ENCODE peak calls at places on chromosomes 2 and 18, in four cellular contexts. G, N, F and U are unnamed samples.

GRCh38 chr2:44075536-44075935 is 79.7 kb upstream of the LRPPRC start:
- DNase-seq in G (no peak), F (no peak), N (no peak), U (no peak)

GRCh38 chr18:59041819-59042476 is 97.7 kb upstream of the SEC11C start:
- DNase-seq in F (no peak), G (no peak), N (no peak), U (no peak)

GRCh38 chr2:59658906-59659305 is 894.5 kb downstream of the BCL11A start:
- DNase-seq in G (no peak), F (no peak), N (no peak), U (no peak)

GRCh38 chr18:63971320-63972071 is 1.6 kb downstream of the SERPINB8 start:
- DNase-seq in G (no peak), N (no peak), F (no peak), U (no peak)

GRCh38 chr18:43668866-43669265 is 391.6 kb upstream of the SYT4 start:
- DNase-seq in G (no peak), F (no peak), N (no peak), U (no peak)

GRCh38 chr2:61460168-61460567 is 10.7 kb downstream of the USP34 start:
- DNase-seq in G (no peak), F (no peak), N (no peak), U (no peak)

GRCh38 chr2:175766880-175767279 is 235.2 kb downstream of the LNPK start:
- DNase-seq in G (no peak), F (no peak), N (no peak), U (no peak)

GRCh38 chr18:31684279-31685096 is at the start of gene B4GALT6:
- DNase-seq in N (peak), F (no peak), G (peak), U (no peak)

GRCh38 chr2:74759991-74760390 is 73.9 kb upstream of the HK2 start:
- DNase-seq in F (no peak), N (no peak), G (no peak), U (no peak)

GRCh38 chr2:178484245-178485041 is 4.2 kb downstream of the PLEKHA3 start:
- DNase-seq in F (no peak), G (peak), N (no peak), U (no peak)

GRCh38 chr2:134178109-134178877 is 75.6 kb upstream of the MGAT5 start:
- DNase-seq in F (no peak), N (no peak), G (no peak), U (no peak)

GRCh38 chr2:25700221-25700660 is 26.9 kb upstream of the DTNB start:
- DNase-seq in N (no peak), G (peak), F (peak), U (no peak)

GRCh38 chr2:23655862-23656596 is 270.9 kb downstream of the ATAD2B start:
- DNase-seq in F (no peak), G (no peak), N (no peak), U (no peak)

GRCh38 chr18:35807942-35808341 is 164.5 kb upstream of the RMP24 start:
- DNase-seq in F (no peak), N (no peak), G (no peak), U (no peak)

GRCh38 chr2:239241431-239241830 is 159.4 kb downstream of the HDAC4 start:
- DNase-seq in F (no peak), G (no peak), N (no peak), U (no peak)

GRCh38 chr2:195674491-195675226 is 17.6 kb downstream of the SLC39A10 start:
- DNase-seq in G (no peak), F (no peak), N (no peak), U (no peak)

GRCh38 chr2:29182920-29183319 is 67.7 kb downstream of the CLIP4 start:
- DNase-seq in N (no peak), F (no peak), G (no peak), U (no peak)

GRCh38 chr2:72414108-72414507 is 266.4 kb upstream of the CYP26B1 start:
- DNase-seq in N (no peak), G (no peak), F (no peak), U (no peak)

GRCh38 chr2:34069604-34070003 is 470.5 kb upstream of the FAM98A start:
- DNase-seq in G (no peak), N (no peak), F (no peak), U (no peak)

GRCh38 chr18:79784965-79785770 is 12.6 kb upstream of the KCNG2 start:
- DNase-seq in G (no peak), N (no peak), F (no peak), U (no peak)

GRCh38 chr2:237495521-237496117 is 8.6 kb downstream of the MLPH start:
- DNase-seq in N (no peak), G (no peak), F (no peak), U (no peak)

GRCh38 chr18:60883594-60883993 is 449.6 kb upstream of the CDH20 start:
- DNase-seq in G (no peak), N (no peak), F (no peak), U (no peak)

GRCh38 chr2:49162151-49162550 is 7.8 kb upstream of the FSHR start:
- DNase-seq in N (no peak), G (no peak), F (no peak), U (no peak)

GRCh38 chr2:47490406-47490805 is 87.5 kb downstream of the MSH2 start:
- DNase-seq in N (no peak), G (no peak), F (no peak), U (no peak)

GRCh38 chr2:191366199-191366598 is 121.0 kb downstream of the MYO1B start:
- DNase-seq in F (no peak), N (no peak), G (no peak), U (no peak)

GRCh38 chr2:16248571-16249105 is 308.3 kb downstream of the MYCN start:
- DNase-seq in F (no peak), G (no peak), N (no peak), U (no peak)

GRCh38 chr2:68745006-68745405 is 10.4 kb downstream of the ARHGAP25 start:
- DNase-seq in N (no peak), G (peak), F (no peak), U (no peak)

GRCh38 chr2:105437708-105438103 is 38.9 kb upstream of the FHL2 start:
- DNase-seq in F (no peak), G (no peak), N (no peak), U (no peak)

GRCh38 chr2:171482308-171482707 is 40.0 kb upstream of the CYBRD1 start:
- DNase-seq in N (no peak), F (no peak), G (no peak), U (no peak)

GRCh38 chr18:74069178-74070050 is 78.2 kb downstream of the FBXO15 start:
- DNase-seq in F (no peak), N (no peak), G (no peak), U (no peak)

GRCh38 chr18:29157057-29157780 is 980.3 kb upstream of the CDH2 start:
- DNase-seq in N (no peak), G (no peak), F (no peak), U (no peak)